ENCODE peak calls at places on chromosomes 11 and 22, in seven cellular contexts. E is CD4-positive, CD25-positive, alpha-beta regulatory T cell; U is psoas muscle; G is stomach; I is adipocyte; N is upper lobe of right lung; F is tibial artery. K is an unnamed sample. For H3K36me3 and H3K9me3, the result is how much of the 10 kb centered on the place peaks cover.

GRCh38 chr22:32590556-32590955 is 115.9 kb downstream of the FBXO7 start:
- DNase-seq in E (no peak), U (no peak), G (no peak), I (no peak), N (no peak), F (no peak), K (no peak)

GRCh38 chr11:69297926-69298777 is 4.2 kb downstream of the MYEOV start:
- DNase-seq in E (peak), U (peak), G (peak), I (peak), N (peak), F (peak), K (peak)

GRCh38 chr11:31375866-31376265 is 6.2 kb downstream of the DNAJC24 start:
- DNase-seq in E (no peak), U (no peak), G (no peak), I (no peak), N (no peak), F (no peak), K (no peak)

GRCh38 chr11:111969344-111969743 is 32.2 kb downstream of the DIXDC1 start:
- DNase-seq in E (no peak), U (no peak), G (no peak), I (no peak), N (no peak), F (no peak), K (no peak)

GRCh38 chr11:70675697-70676374 is 277.5 kb downstream of the CTTN start:
- DNase-seq in E (no peak), U (no peak), G (no peak), I (peak), N (no peak), F (no peak), K (no peak)

GRCh38 chr11:78156081-78156844 is 16.8 kb upstream of the ALG8 start:
- DNase-seq in E (no peak), U (no peak), G (no peak), I (peak), N (no peak), F (no peak), K (no peak)

GRCh38 chr11:103892603-103893002 is 143.8 kb upstream of the DDI1 start:
- DNase-seq in E (no peak), U (no peak), G (no peak), I (no peak), N (no peak), F (no peak), K (peak)

GRCh38 chr11:70578371-70578770 is 180.0 kb downstream of the CTTN start:
- DNase-seq in E (no peak), U (no peak), G (no peak), I (no peak), N (peak), F (no peak), K (no peak)

GRCh38 chr11:47538741-47539575 is 14.0 kb downstream of the CELF1 start:
- DNase-seq in E (no peak), U (no peak), G (no peak), I (no peak), N (no peak), F (no peak), K (no peak)

GRCh38 chr22:40238425-40239344 is 61.0 kb downstream of the TNRC6B start:
- DNase-seq in E (no peak), U (peak), G (peak), I (peak), N (no peak), F (peak), K (peak)

GRCh38 chr11:46692450-46692849 is 8.0 kb downstream of the ARHGAP1 start:
- DNase-seq in E (no peak), U (no peak), G (no peak), I (no peak), N (no peak), F (no peak), K (no peak)

GRCh38 chr11:125496465-125496817 is 376 bp upstream of the FEZ1 start:
- DNase-seq in E (no peak), U (no peak), G (no peak), I (no peak), N (no peak), F (no peak), K (no peak)
- H3K4me3 ChIP-seq in E (no peak), U (peak), G (peak), I (peak), N (peak), F (peak), K (peak)

GRCh38 chr22:46088541-46089311 is 61.6 kb upstream of the PPARA start:
- DNase-seq in E (no peak), U (peak), G (peak), I (peak), N (peak), F (peak), K (peak)
- H3K36me3 ChIP-seq in E (under half), U (under half), G (under half), I (half or more), N (half or more), F (under half), K (half or more)

DNA sequence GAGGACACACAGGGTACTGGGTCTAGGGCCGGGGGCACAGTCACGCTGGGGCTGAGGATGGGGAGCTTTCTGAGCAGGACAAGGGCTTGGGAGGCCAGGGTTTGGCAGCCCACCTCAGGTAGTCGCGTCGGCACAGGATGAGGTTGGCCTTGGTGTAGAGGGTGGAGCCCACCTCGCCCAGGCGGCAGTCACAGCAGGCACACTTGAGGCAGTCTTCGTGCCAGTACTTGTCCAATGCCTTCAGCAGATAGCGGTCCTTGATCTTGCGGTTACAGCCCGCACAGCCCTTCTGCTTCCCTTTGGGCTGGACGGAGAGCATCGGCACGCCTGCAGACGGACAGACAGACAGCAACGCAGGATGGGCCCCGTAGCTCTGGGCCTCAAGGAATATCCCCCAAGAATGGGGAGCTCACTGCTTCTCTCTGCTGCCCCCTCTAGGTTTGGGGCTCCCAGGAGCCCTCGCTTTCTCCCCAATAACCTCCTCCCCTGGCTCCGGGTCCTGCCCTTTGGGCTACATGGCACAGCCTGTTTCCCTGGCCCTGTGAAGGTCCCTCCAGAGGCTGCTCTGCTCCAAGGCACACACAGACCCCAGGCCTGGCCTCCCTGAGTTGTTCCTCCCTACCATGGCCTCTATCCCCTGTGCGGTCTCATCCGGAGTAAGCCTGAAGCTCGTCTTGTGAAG is 33.4 kb downstream of the LMO1 start:
- DNase-seq in E (no peak), U (no peak), G (no peak), I (no peak), N (peak), F (no peak), K (no peak)
- H3K9me3 ChIP-seq in E (under half), U (under half), G (under half), I (under half), N (under half), F (under half), K (under half)

GRCh38 chr11:28621648-28622215 is 513.5 kb downstream of the METTL15 start:
- DNase-seq in E (no peak), U (no peak), G (peak), I (peak), N (no peak), F (no peak), K (no peak)
- H3K4me3 ChIP-seq in E (no peak), U (peak), G (no peak), I (peak), N (no peak), F (peak), K (no peak)

GRCh38 chr11:64317961-64318693 is at the start of gene PRDX5:
- DNase-seq in E (peak), U (peak), G (peak), I (peak), N (peak), F (peak), K (peak)

GRCh38 chr11:64319421-64319761 is 1.5 kb downstream of the PRDX5 start:
- DNase-seq in E (no peak), U (no peak), G (no peak), I (peak), N (peak), F (no peak), K (no peak)

GRCh38 chr11:64317325-64317960 is at the start of gene TRMT112:
- DNase-seq in E (peak), U (peak), G (peak), I (peak), N (peak), F (peak), K (peak)

GRCh38 chr11:64320556-64320955 is 2.6 kb downstream of the PRDX5 start:
- DNase-seq in E (no peak), U (no peak), G (no peak), I (no peak), N (peak), F (no peak), K (no peak)

GRCh38 chr11:64318694-64319420 is 936 bp downstream of the PRDX5 start:
- DNase-seq in E (no peak), U (no peak), G (no peak), I (no peak), N (peak), F (no peak), K (no peak)
- H3K36me3 ChIP-seq in E (under half), U (under half), G (under half), I (under half), N (under half), F (under half), K (under half)

DNA sequence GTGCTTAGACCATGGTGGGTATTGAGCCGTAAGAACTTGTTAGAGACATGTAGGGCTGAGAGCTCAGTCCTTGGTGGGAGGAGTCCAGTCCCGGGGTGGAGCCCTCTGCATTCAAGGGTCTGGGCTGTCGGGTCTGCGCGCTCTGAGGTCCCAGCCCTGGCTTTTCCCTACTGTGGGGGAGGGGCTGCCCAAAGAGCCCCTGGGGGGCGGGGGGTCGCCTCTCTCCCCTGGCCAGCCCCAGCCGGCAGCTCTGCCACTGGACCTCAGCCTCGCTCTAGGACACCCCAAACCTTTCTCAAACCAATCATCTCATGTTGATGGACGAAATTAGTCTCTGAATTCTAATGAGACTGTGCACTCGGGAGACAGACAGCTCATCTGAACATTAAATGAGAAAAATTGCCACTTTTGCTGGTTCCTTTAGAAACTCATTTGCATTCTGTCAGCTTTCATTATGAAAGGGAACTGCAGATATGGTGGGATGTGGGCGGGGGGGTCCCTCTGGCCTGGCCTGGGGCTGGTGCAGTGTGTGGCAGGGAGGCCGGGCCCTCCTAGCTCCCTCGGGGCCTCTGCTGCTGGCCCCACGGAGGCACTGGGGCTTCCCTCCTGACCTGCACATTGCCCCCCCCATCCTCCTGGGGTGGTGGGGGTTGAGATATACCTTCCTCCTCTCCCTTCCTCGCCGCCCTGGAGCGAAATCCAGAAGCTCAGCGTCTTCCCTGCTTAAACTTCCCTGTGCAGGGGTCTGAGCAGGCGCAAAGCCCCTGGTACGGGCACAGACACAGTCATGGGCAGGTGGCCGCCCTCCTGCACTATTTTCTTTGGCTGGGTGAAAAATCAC is 1006.1 kb downstream of the BRD1 start:
- DNase-seq in E (no peak), U (no peak), G (no peak), I (no peak), N (no peak), F (no peak), K (no peak)
- H3K9me3 ChIP-seq in E (under half), U (under half), G (under half), I (under half), N (under half), F (under half), K (under half)

GRCh38 chr11:85666687-85667086 is 1.8 kb upstream of the CREBZF start:
- DNase-seq in E (no peak), U (no peak), G (no peak), I (no peak), N (no peak), F (no peak), K (no peak)

GRCh38 chr11:85664561-85665481 is at the start of gene CREBZF:
- DNase-seq in E (peak), U (peak), G (peak), I (peak), N (peak), F (peak), K (peak)

GRCh38 chr11:85663781-85664560 is 958 bp downstream of the CREBZF start:
- DNase-seq in E (peak), U (peak), G (peak), I (peak), N (peak), F (peak), K (peak)

GRCh38 chr11:85668157-85668556 is 3.2 kb upstream of the CREBZF start:
- DNase-seq in E (no peak), U (no peak), G (no peak), I (no peak), N (no peak), F (no peak), K (no peak)

GRCh38 chr11:85665756-85666155 is 827 bp upstream of the CREBZF start:
- DNase-seq in E (no peak), U (no peak), G (no peak), I (no peak), N (no peak), F (no peak), K (no peak)
- H3K4me3 ChIP-seq in E (peak), U (peak), G (no peak), I (no peak), N (no peak), F (no peak), K (no peak)

GRCh38 chr11:66494935-66495334 is 14.7 kb downstream of the DPP3 start:
- DNase-seq in E (no peak), U (no peak), G (no peak), I (no peak), N (no peak), F (no peak), K (no peak)

GRCh38 chr11:66494458-66494857 is 14.2 kb downstream of the DPP3 start:
- DNase-seq in E (no peak), U (no peak), G (no peak), I (no peak), N (no peak), F (no peak), K (no peak)

GRCh38 chr11:66497206-66497605 is 13.2 kb upstream of the BBS1 start:
- DNase-seq in E (no peak), U (no peak), G (no peak), I (no peak), N (no peak), F (no peak), K (no peak)

GRCh38 chr11:66493124-66493523 is 12.9 kb downstream of the DPP3 start:
- DNase-seq in E (no peak), U (no peak), G (no peak), I (no peak), N (no peak), F (no peak), K (no peak)

GRCh38 chr11:66495401-66495844 is 15.0 kb upstream of the BBS1 start:
- DNase-seq in E (no peak), U (no peak), G (no peak), I (no peak), N (no peak), F (no peak), K (no peak)
- H3K36me3 ChIP-seq in E (under half), U (under half), G (under half), I (half or more), N (half or more), F (under half), K (under half)